ENCODE peak calls at places on chromosomes 11 and 22, in five cellular contexts. One of them, this sample, is unnamed.

GRCh38 chr11:60767388-60767811 is 10.7 kb downstream of the MS4A15 start:
- DNase-seq in GF-D8: no peak
- DNase-seq in ecto neural progenitor cell: no peak
- DNase-seq in NCI-H2081: no peak
- DNase-seq in HFFc6: no peak
- DNase-seq in this sample: no peak

GRCh38 chr22:23163665-23164064 is 16.6 kb upstream of the BCR start:
- DNase-seq in GF-D8: no peak
- DNase-seq in ecto neural progenitor cell: no peak
- DNase-seq in NCI-H2081: peak
- DNase-seq in HFFc6: no peak
- DNase-seq in this sample: no peak

GRCh38 chr11:101929516-101929915 is 13.2 kb upstream of the ANGPTL5 start:
- DNase-seq in GF-D8: no peak
- DNase-seq in ecto neural progenitor cell: no peak
- DNase-seq in NCI-H2081: no peak
- DNase-seq in HFFc6: no peak
- DNase-seq in this sample: no peak

GRCh38 chr22:19807161-19807913 is 46.8 kb downstream of the TBX1 start:
- DNase-seq in GF-D8: no peak
- DNase-seq in ecto neural progenitor cell: no peak
- DNase-seq in NCI-H2081: no peak
- DNase-seq in HFFc6: no peak
- DNase-seq in this sample: no peak

GRCh38 chr22:26956346-26956745 is 299.0 kb downstream of the MIAT start:
- DNase-seq in GF-D8: no peak
- DNase-seq in ecto neural progenitor cell: no peak
- DNase-seq in NCI-H2081: peak
- DNase-seq in HFFc6: no peak
- DNase-seq in this sample: no peak

GRCh38 chr11:73141309-73142127 is 600 bp downstream of the FCHSD2 start:
- DNase-seq in GF-D8: no peak
- DNase-seq in ecto neural progenitor cell: peak
- DNase-seq in NCI-H2081: peak
- DNase-seq in HFFc6: peak
- DNase-seq in this sample: no peak

GRCh38 chr11:85791326-85791990 is 19.5 kb downstream of the SYTL2 start:
- DNase-seq in GF-D8: no peak
- DNase-seq in ecto neural progenitor cell: no peak
- DNase-seq in NCI-H2081: no peak
- DNase-seq in HFFc6: no peak
- DNase-seq in this sample: no peak

GRCh38 chr11:24502425-24502824 is 5.6 kb downstream of the LUZP2 start:
- DNase-seq in GF-D8: no peak
- DNase-seq in ecto neural progenitor cell: no peak
- DNase-seq in NCI-H2081: no peak
- DNase-seq in HFFc6: no peak
- DNase-seq in this sample: no peak

GRCh38 chr22:47810505-47811500 is 1048.4 kb downstream of the TBC1D22A start:
- DNase-seq in GF-D8: no peak
- DNase-seq in ecto neural progenitor cell: peak
- DNase-seq in NCI-H2081: no peak
- DNase-seq in HFFc6: no peak
- DNase-seq in this sample: no peak

GRCh38 chr22:42408815-42409529 is 23.2 kb downstream of the NFAM1 start:
- DNase-seq in GF-D8: no peak
- DNase-seq in ecto neural progenitor cell: no peak
- DNase-seq in NCI-H2081: no peak
- DNase-seq in HFFc6: no peak
- DNase-seq in this sample: no peak

GRCh38 chr11:75365711-75366181 is 14.3 kb upstream of the ARRB1 start:
- DNase-seq in GF-D8: peak
- DNase-seq in ecto neural progenitor cell: no peak
- DNase-seq in NCI-H2081: no peak
- DNase-seq in HFFc6: peak
- DNase-seq in this sample: peak

GRCh38 chr11:72072348-72072747 is 8.0 kb downstream of the NUMA1 start:
- DNase-seq in GF-D8: no peak
- DNase-seq in ecto neural progenitor cell: no peak
- DNase-seq in NCI-H2081: no peak
- DNase-seq in HFFc6: peak
- DNase-seq in this sample: no peak

GRCh38 chr22:25736378-25737011 is 5.5 kb upstream of the MYO18B start:
- DNase-seq in GF-D8: peak
- DNase-seq in ecto neural progenitor cell: no peak
- DNase-seq in NCI-H2081: no peak
- DNase-seq in HFFc6: no peak
- DNase-seq in this sample: no peak

GRCh38 chr11:65552413-65552951 is 5.7 kb downstream of the LTBP3 start:
- DNase-seq in GF-D8: peak
- DNase-seq in ecto neural progenitor cell: no peak
- DNase-seq in NCI-H2081: no peak
- DNase-seq in HFFc6: no peak
- DNase-seq in this sample: no peak